ENCODE peak calls at places on chromosomes 2 and 18, in four cellular contexts. One of them, this sample, is unnamed.

GRCh38 chr18:58953627-58954026 is 89.0 kb downstream of the ZNF532 start:
- DNase-seq in K562: no peak
- DNase-seq in SK-N-SH: peak
- DNase-seq in GM12892: no peak
- DNase-seq in this sample: no peak

GRCh38 chr2:230842473-230842872 is 22.3 kb upstream of the ITM2C start:
- DNase-seq in GM12892: no peak
- DNase-seq in K562: no peak
- DNase-seq in SK-N-SH: no peak
- DNase-seq in this sample: no peak

GRCh38 chr2:38709515-38710194 is 41.5 kb downstream of the SRSF7 start:
- DNase-seq in GM12892: no peak
- DNase-seq in SK-N-SH: no peak
- DNase-seq in K562: no peak
- DNase-seq in this sample: no peak

GRCh38 chr2:13533524-13533922 is 816.8 kb downstream of the TRIB2 start:
- DNase-seq in SK-N-SH: no peak
- DNase-seq in K562: no peak
- DNase-seq in GM12892: no peak
- DNase-seq in this sample: no peak

GRCh38 chr2:28608061-28608828 is 112.4 kb downstream of the PLB1 start:
- DNase-seq in K562: no peak
- DNase-seq in SK-N-SH: no peak
- DNase-seq in GM12892: no peak
- DNase-seq in this sample: no peak

GRCh38 chr2:186570587-186570986 is 19.3 kb upstream of the ITGAV start:
- DNase-seq in SK-N-SH: no peak
- DNase-seq in GM12892: no peak
- DNase-seq in K562: peak
- DNase-seq in this sample: no peak

GRCh38 chr2:161169335-161169734 is 9.1 kb downstream of the TANK start:
- DNase-seq in GM12892: no peak
- DNase-seq in SK-N-SH: no peak
- DNase-seq in K562: no peak
- DNase-seq in this sample: no peak

GRCh38 chr18:42736074-42736473 is 379.4 kb downstream of the RIT2 start:
- DNase-seq in GM12892: no peak
- DNase-seq in K562: no peak
- DNase-seq in SK-N-SH: no peak
- DNase-seq in this sample: no peak

GRCh38 chr2:9215680-9216079 is 9.1 kb downstream of the ASAP2 start:
- DNase-seq in SK-N-SH: no peak
- DNase-seq in K562: no peak
- DNase-seq in GM12892: no peak
- DNase-seq in this sample: no peak

GRCh38 chr18:13216092-13216582 is 2.4 kb upstream of the LDLRAD4 start:
- DNase-seq in SK-N-SH: peak
- DNase-seq in K562: peak
- DNase-seq in GM12892: no peak
- DNase-seq in this sample: no peak

GRCh38 chr18:63098014-63098981 is 221.3 kb downstream of the BCL2 start:
- DNase-seq in SK-N-SH: no peak
- DNase-seq in K562: no peak
- DNase-seq in GM12892: peak
- DNase-seq in this sample: no peak

GRCh38 chr18:25310045-25310444 is 41.9 kb downstream of the ZNF521 start:
- DNase-seq in SK-N-SH: no peak
- DNase-seq in GM12892: no peak
- DNase-seq in K562: peak
- DNase-seq in this sample: no peak

GRCh38 chr2:10533811-10534321 is 85.7 kb upstream of the ODC1 start:
- DNase-seq in SK-N-SH: no peak
- DNase-seq in GM12892: no peak
- DNase-seq in K562: no peak
- DNase-seq in this sample: no peak

GRCh38 chr2:48870503-48870902 is 115.0 kb upstream of the LHCGR start:
- DNase-seq in SK-N-SH: no peak
- DNase-seq in K562: no peak
- DNase-seq in GM12892: no peak
- DNase-seq in this sample: no peak
- TF ChIP-seq TAF1 in SK-N-SH: no peak
- TF ChIP-seq TAF1 in K562: no peak
- TF ChIP-seq TAF1 in GM12892: no peak
- TF ChIP-seq TAF1 in this sample: no peak

DNA sequence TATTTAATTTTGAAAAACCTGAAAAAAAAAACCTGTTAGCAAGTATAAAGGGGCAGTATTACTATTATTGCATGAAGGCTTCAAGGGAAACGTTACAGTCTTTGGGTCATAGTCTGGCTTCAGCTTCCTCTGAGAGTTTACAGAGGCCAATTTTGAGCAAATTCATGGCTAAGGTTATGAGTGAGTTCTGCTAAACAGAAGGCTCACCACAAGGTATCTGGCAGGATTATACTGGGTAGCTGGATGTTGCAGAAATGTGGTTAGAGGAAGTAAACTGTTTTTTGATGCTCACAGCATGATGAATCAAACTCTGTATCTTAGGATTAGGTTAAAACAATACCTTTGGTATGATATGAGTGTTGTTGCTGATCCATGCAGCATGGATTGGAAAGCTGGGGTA is 9.3 kb downstream of the MRPL19 start:
- DNase-seq in GM12892: no peak
- DNase-seq in K562: no peak
- DNase-seq in SK-N-SH: no peak
- DNase-seq in this sample: no peak
- TF ChIP-seq TAF1 in GM12892: no peak
- TF ChIP-seq TAF1 in K562: no peak
- TF ChIP-seq TAF1 in SK-N-SH: no peak
- TF ChIP-seq TAF1 in this sample: no peak

GRCh38 chr2:241066171-241066892 is 35.8 kb downstream of the MTERF4 start:
- DNase-seq in K562: no peak
- DNase-seq in SK-N-SH: no peak
- DNase-seq in GM12892: no peak
- DNase-seq in this sample: no peak

GRCh38 chr2:241065355-241065803 is 36.7 kb downstream of the MTERF4 start:
- DNase-seq in GM12892: no peak
- DNase-seq in SK-N-SH: peak
- DNase-seq in K562: peak
- DNase-seq in this sample: no peak

GRCh38 chr2:241067501-241068135 is 34.5 kb downstream of the MTERF4 start:
- DNase-seq in GM12892: no peak
- DNase-seq in K562: no peak
- DNase-seq in SK-N-SH: no peak
- DNase-seq in this sample: no peak

GRCh38 chr2:241068136-241068941 is 33.7 kb downstream of the MTERF4 start:
- DNase-seq in SK-N-SH: peak
- DNase-seq in K562: no peak
- DNase-seq in GM12892: no peak
- DNase-seq in this sample: no peak

DNA sequence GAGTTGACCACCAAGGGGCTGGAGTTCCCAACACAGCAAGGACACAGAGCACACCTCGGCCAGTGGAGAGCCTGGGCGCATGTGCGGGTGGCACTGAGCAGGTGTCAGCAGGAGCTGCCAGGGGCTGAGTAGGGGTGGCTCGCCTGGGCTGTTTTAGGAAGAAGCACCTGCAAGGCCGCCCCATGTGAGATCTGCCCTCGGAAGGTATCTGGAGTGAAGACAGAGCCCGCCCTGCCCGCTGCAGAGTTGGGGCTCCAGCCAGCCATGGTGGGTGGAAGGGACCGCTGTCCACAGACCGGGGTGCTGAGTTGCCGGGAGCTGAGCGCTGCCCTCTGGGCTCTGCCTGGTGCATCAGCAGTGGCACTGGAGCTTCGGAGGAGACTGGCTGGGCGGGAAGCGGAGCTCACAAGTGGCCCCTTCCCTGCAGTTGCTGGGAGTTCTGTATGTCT is 35.2 kb downstream of the MTERF4 start:
- DNase-seq in SK-N-SH: peak
- DNase-seq in GM12892: no peak
- DNase-seq in K562: no peak
- DNase-seq in this sample: no peak
- TF ChIP-seq TAF1 in SK-N-SH: no peak
- TF ChIP-seq TAF1 in GM12892: no peak
- TF ChIP-seq TAF1 in K562: no peak
- TF ChIP-seq TAF1 in this sample: no peak

DNA sequence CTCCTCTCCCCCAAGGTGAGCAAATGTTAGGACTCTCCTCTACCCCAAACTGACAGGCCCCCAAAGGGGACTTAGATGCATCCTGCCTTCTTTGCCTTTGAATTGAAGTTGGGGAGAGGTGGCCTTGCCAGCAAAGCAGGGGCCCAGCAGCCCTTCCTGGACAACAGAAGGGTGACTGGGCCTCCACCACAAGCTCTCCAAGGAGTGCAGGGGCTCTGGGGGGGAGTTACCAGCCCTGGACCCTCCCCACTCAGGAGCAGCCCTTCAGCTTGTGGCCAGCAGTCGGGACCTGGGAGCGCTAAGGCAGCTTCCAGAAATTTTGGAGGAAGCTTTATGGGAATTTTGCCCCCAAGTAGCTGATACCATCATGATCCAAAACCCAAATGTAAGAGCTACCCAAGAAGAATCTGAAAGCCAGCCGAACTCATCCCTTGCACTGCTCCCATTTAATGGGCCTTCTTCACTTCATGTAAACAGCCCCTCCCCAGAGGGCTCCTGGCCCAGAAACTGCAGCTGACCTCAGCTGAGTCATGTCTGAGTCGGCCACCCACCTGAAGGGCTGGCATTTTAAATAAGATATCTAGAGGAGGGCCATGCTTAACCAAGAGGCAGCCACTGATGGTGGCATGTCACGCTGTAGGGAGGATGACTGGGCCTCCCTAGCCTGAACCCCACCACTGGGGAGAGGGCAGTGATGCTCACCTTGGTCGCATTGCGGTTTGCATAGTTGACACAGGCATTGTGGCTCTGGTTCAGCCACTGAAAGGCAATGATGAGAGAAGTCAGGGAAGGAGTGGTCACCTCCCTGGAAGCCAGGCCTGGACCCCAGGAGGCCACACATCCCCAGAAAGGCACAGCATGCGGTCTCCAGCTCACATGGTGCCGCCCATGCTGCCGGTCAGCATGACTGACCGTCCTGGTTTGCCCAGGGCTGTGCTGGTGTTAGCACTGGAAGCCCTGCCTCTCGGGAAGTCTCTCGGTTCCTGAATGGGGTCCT is 71.5 kb downstream of the SFXN5 start:
- DNase-seq in SK-N-SH: no peak
- DNase-seq in K562: peak
- DNase-seq in GM12892: no peak
- DNase-seq in this sample: no peak
- TF ChIP-seq TAF1 in SK-N-SH: no peak
- TF ChIP-seq TAF1 in K562: no peak
- TF ChIP-seq TAF1 in GM12892: no peak
- TF ChIP-seq TAF1 in this sample: no peak